ENCODE peak calls at places on chromosome 17, in eight cellular contexts. G, X, Y, E, A, C, V and R are unnamed samples.

GRCh38 chr17:31595076-31595475 is 203.6 kb downstream of the RAB11FIP4 start:
- DNase-seq in Y (no peak), V (no peak), C (no peak), G (no peak), X (no peak), A (no peak), E (no peak), R (no peak)

GRCh38 chr17:37158290-37158689 is 209.5 kb downstream of the AATF start:
- DNase-seq in C (no peak), A (no peak), V (no peak), G (no peak), Y (no peak), E (no peak), X (no peak), R (no peak)

GRCh38 chr17:48307814-48308411 is 122.1 kb downstream of the SKAP1 start:
- DNase-seq in G (peak), C (peak), Y (peak), X (peak), E (peak), A (no peak), V (no peak), R (peak)

GRCh38 chr17:29019475-29020181 is 13.8 kb upstream of the SEZ6 start:
- DNase-seq in C (no peak), E (peak), A (no peak), Y (no peak), X (no peak), G (peak), V (peak), R (no peak)

GRCh38 chr17:73911726-73912359 is 267.6 kb upstream of the SDK2 start:
- DNase-seq in V (no peak), A (no peak), Y (no peak), C (no peak), X (no peak), G (no peak), E (no peak), R (no peak)

GRCh38 chr17:78351449-78352006 is 8.3 kb downstream of the SOCS3 start:
- DNase-seq in V (peak), E (no peak), Y (peak), A (peak), G (peak), C (peak), X (no peak), R (peak)

GRCh38 chr17:68705331-68706166 is 104.4 kb upstream of the FAM20A start:
- DNase-seq in G (peak), Y (no peak), A (no peak), V (no peak), E (no peak), X (no peak), C (no peak), R (no peak)

GRCh38 chr17:48997103-48997826 is at the start of gene IGF2BP1:
- DNase-seq in C (no peak), G (no peak), A (no peak), Y (no peak), E (peak), V (peak), X (no peak), R (no peak)

GRCh38 chr17:63480826-63481487 is 4.1 kb downstream of the ACE start:
- DNase-seq in E (no peak), X (no peak), Y (no peak), C (no peak), V (no peak), G (peak), A (no peak), R (no peak)

GRCh38 chr17:77716289-77716929 is 242.1 kb upstream of the TNRC6C start:
- DNase-seq in X (no peak), Y (no peak), G (no peak), V (no peak), E (no peak), A (no peak), C (no peak), R (no peak)

GRCh38 chr17:48617515-48618365 is 2.6 kb upstream of the HOXB8 start:
- DNase-seq in C (no peak), G (no peak), V (no peak), A (no peak), E (no peak), X (no peak), Y (no peak), R (no peak)

GRCh38 chr17:36856921-36857381 is 80.3 kb upstream of the LHX1 start:
- DNase-seq in C (no peak), Y (no peak), A (no peak), E (no peak), G (no peak), V (no peak), X (no peak), R (no peak)

GRCh38 chr17:81254955-81255717 is 16.0 kb downstream of the NDUFAF8 start:
- DNase-seq in V (peak), A (peak), G (peak), E (peak), C (peak), Y (peak), X (no peak), R (peak)

DNA sequence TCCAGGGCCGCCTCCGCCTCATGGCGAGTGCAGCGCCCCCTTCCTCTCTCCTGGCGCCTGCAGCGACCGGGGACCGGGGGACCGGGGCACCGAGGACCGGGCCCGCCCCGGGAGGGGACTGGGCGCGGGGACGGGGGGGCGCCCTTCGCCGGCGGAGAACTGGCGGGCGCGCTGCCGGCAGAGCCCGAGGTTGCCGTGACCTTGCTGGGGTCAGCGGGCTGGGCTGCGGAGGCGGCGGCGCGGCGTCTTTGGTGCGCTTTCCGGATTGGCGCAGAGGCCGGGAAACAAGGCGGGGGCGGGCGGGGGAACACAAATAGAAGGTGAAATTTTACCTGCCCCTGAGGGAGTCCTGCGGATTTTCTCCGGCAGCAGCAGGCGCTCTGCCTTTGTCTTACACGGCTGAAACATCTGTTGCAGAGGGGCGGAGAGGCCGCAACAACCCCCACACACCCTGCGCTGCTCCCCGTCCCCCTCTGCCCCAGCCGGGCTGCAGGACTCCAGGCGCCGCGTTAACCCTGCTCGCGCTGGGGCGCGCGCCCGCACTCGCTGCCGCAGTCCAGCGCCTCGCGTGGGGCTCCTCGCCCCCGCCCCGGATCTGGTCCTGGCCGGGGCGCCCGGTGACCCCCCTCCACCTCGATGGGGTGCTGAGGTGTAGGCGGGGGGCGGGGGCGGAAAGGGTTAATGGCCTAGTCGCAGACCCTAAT is 53.5 kb downstream of the SREBF1 start:
- DNase-seq in V (peak), G (peak), C (peak), Y (peak), X (no peak), E (peak), A (peak), R (peak)
- TF ChIP-seq CTCF in V (peak), G (peak), C (no peak), Y (peak), X (no peak), E (peak), A (peak), R (no peak)

DNA sequence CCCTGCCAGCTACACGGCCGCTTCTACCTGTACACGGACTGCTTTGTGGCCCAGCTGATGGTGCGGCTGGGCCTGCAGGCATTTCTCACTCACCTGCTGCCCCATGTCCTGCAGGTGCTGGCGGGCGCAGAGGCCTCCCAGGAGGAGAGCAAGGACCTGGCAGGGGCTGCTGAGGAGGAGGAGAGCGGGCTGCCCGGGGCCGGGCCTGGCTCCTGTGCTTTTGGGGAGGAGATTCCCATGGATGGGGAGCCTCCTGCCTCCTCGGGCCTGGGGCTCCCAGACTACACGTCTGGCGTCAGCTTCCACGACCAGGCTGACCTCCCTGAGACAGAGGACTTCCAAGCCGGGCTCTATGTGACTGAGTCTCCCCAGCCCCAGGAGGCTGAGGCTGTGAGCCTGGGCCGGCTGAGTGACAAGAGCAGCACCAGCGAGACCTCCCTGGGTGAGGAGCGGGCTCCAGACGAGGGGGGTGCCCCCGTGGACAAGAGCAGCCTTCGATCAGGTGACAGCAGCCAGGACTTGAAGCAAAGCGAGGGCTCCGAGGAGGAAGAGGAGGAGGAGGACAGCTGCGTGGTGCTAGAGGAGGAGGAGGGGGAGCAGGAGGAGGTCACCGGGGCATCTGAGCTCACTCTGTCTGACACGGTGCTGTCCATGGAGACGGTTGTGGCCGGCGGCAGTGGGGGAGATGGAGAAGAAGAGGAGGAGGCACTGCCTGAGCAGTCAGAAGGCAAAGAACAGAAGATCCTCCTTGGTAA is 3.5 kb downstream of the WDR81 start:
- DNase-seq in X (no peak), E (no peak), C (peak), G (no peak), Y (no peak), V (no peak), A (no peak), R (peak)
- TF ChIP-seq POLR2A in X (no peak), E (no peak), C (no peak), G (no peak), Y (no peak), V (no peak), A (no peak), R (no peak)

GRCh38 chr17:30113213-30113612 is 3.4 kb upstream of the NSRP1 start:
- DNase-seq in C (no peak), A (no peak), X (no peak), V (no peak), E (no peak), Y (no peak), G (no peak), R (no peak)
- H3K27ac ChIP-seq in C (no peak), A (no peak), X (no peak), V (no peak), E (no peak), Y (no peak), G (no peak), R (no peak)

DNA sequence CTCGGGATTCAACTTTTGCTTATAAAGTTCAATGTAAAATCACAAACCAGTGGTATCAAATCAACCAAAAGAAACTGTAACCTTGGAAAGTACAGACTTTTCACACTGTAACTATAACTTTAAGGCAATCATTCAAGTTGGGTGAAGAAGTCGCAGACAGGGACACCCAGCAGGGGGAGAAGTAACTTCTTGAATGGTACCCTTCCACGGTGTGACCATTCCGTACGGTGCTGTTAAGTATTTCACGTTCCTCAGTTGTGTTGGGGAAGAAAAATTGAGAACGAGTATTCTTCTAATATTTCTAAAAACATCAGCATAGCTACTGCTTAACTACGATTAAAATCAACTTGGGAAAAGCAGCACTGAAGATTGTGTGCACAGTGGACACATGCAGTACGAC is 55.8 kb downstream of the MYH10 start:
- DNase-seq in G (no peak), Y (no peak), V (no peak), E (no peak), A (no peak), C (peak), X (no peak), R (peak)
- TF ChIP-seq CTCF in G (no peak), Y (peak), V (no peak), E (peak), A (peak), C (no peak), X (peak), R (peak)

GRCh38 chr17:82882715-82883446 is 43.1 kb upstream of the ZNF750 start:
- DNase-seq in V (no peak), E (no peak), Y (no peak), C (no peak), X (no peak), A (peak), G (peak), R (no peak)
- TF ChIP-seq POLR2A in V (no peak), E (no peak), Y (no peak), C (no peak), X (no peak), A (no peak), G (peak), R (no peak)

GRCh38 chr17:79987890-79988162 is 47.8 kb downstream of the TBC1D16 start:
- DNase-seq in Y (no peak), V (no peak), A (no peak), E (no peak), C (no peak), G (no peak), X (no peak), R (no peak)

GRCh38 chr17:79990051-79990592 is 45.5 kb downstream of the TBC1D16 start:
- DNase-seq in C (peak), E (no peak), A (no peak), X (no peak), G (no peak), V (no peak), Y (no peak), R (no peak)

GRCh38 chr17:79990704-79991103 is 45.0 kb downstream of the TBC1D16 start:
- DNase-seq in G (no peak), E (no peak), Y (no peak), C (peak), A (no peak), X (no peak), V (no peak), R (no peak)

GRCh38 chr17:79988163-79988971 is 47.3 kb downstream of the TBC1D16 start:
- DNase-seq in X (peak), Y (no peak), C (peak), G (no peak), V (no peak), A (no peak), E (no peak), R (peak)

GRCh38 chr17:79989106-79989835 is 46.4 kb downstream of the TBC1D16 start:
- DNase-seq in A (no peak), E (no peak), V (no peak), G (no peak), X (no peak), C (no peak), Y (no peak), R (no peak)
- H3K27ac ChIP-seq in A (no peak), E (no peak), V (no peak), G (no peak), X (peak), C (peak), Y (no peak), R (peak)

DNA sequence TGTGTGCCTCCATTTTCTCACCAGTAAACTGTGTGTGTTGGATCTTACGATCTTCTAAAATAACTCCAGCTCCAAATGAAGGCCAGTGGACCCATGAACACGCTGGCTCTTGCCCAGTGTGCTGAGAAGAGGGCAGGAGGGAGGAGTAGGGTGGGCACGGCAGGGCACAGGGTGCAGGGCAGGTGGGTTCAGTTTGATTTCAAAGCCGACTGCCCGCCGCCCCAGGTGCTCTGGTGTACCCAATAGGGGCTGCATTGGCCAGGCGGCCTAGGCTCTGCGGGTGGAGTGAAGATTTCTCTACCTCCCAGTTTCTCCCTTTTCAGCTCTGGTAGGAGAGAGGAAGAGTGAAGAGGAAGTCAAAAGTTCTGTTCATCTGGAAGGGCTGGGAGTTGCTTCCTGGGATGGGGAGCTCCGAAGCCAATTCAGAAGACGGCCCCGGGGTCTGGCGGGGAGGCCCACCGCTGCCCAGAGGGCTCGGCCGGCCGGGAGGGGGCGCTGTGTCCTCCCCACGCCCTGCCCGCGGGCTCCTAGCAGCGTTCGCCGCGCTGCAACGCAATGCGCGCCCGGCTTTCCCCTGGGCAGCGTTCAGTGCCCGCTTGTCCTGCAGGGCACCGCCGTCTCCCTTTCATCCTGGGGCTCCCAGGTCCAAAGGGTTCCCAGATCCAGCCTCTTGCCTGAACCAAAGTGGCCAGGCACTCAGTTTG is 1.1 kb upstream of the CRHR1 start:
- DNase-seq in A (no peak), E (peak), Y (no peak), X (no peak), G (no peak), C (no peak), V (peak), R (peak)
- TF ChIP-seq CTCF in A (peak), E (peak), Y (peak), X (peak), G (peak), C (no peak), V (peak), R (peak)

GRCh38 chr17:57595426-57595825 is 149.7 kb downstream of the CCDC182 start:
- DNase-seq in A (no peak), G (no peak), E (no peak), C (no peak), X (no peak), Y (no peak), V (no peak), R (no peak)

GRCh38 chr17:57594767-57595166 is 150.3 kb downstream of the CCDC182 start:
- DNase-seq in A (no peak), E (no peak), Y (no peak), X (no peak), G (no peak), V (no peak), C (no peak), R (no peak)

GRCh38 chr17:57595942-57596695 is 149.0 kb downstream of the CCDC182 start:
- DNase-seq in C (no peak), G (no peak), Y (no peak), A (no peak), E (no peak), V (no peak), X (no peak), R (no peak)

GRCh38 chr17:57597531-57598453 is 147.3 kb downstream of the CCDC182 start:
- DNase-seq in G (peak), Y (peak), E (peak), X (peak), V (peak), C (peak), A (peak), R (peak)

DNA sequence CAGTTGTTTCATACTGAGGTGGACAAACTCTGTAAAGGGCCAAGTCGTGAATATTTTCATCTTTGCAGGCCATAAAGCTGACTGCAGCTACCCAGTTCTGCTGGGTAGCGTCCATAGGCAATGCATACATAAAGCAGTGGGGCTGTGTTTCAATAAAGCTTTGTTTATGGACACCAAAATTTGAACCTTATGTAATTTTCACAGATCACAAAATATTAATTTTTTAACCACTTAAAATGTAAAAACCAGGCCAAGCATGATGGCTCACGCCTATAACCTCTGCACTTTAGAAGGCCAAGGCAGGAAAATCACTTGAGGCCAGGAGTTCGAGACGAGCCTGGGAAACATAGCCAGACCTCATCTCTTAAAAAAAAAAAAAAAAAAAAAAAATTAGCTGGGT is 148.0 kb downstream of the CCDC182 start:
- DNase-seq in V (no peak), A (no peak), E (no peak), X (no peak), Y (no peak), C (no peak), G (no peak), R (no peak)
- TF ChIP-seq POLR2A in V (no peak), A (no peak), E (no peak), X (no peak), Y (no peak), C (no peak), G (no peak), R (no peak)

DNA sequence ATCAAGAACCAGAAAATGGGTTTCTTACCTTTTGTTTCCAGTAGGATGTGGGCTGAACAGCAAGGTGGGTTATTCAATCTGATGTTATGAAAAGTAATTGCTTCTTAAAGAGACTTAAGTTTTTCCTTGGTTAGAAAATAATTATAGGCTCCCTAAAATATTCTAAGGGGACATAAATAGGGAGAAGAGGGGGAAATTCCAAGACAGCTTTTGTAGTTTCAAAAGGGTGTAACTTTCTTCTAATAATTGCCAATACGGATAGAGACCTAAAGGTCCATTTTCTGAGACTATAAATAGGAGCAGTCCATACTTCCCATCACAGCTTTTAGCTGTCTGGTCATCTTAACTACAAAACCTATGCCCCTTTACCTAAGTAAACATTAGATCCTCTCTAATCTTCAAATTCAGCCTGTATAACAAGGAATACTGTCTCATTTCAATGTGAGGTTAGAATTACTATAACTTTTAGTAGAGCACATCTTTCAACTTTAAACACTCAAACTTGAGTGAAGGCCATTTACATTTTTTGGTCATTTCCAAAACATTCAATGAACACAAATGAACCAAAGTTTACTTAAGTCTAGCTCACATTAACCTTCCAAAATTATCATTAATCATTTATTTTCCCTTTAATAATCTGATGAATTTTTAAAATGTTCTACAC is 5.5 kb downstream of the SRSF1 start:
- DNase-seq in V (no peak), X (no peak), Y (no peak), C (no peak), G (no peak), A (no peak), E (no peak), R (no peak)
- H3K27ac ChIP-seq in V (no peak), X (peak), Y (no peak), C (no peak), G (no peak), A (no peak), E (no peak), R (no peak)